ENCODE peak calls at places on chromosomes 13 and 19, in five cellular contexts. E is SK-N-SH, W is HepG2, K is upper lobe of left lung, P is SK-N-MC. T is an unnamed sample. For H3K36me3, the result is how much of the 10 kb centered on the place peaks cover.

GRCh38 chr19:29550896-29551295 is 25.1 kb downstream of the VSTM2B start:
- DNase-seq in E (no peak), W (no peak), K (no peak), P (no peak), T (no peak)

GRCh38 chr19:33631628-33631995 is 9.9 kb downstream of the CHST8 start:
- DNase-seq in E (no peak), W (no peak), K (no peak), P (no peak), T (no peak)

GRCh38 chr19:3658004-3658822 is 31.6 kb upstream of the CACTIN start:
- DNase-seq in E (no peak), W (no peak), K (no peak), P (no peak), T (no peak)

GRCh38 chr13:25186187-25186586 is 14.1 kb upstream of the AMER2 start:
- DNase-seq in E (no peak), W (no peak), K (no peak), P (no peak), T (no peak)

GRCh38 chr13:29210676-29211075 is 384.8 kb downstream of the SLC7A1 start:
- DNase-seq in E (no peak), W (no peak), K (no peak), P (no peak), T (no peak)

GRCh38 chr13:44734204-44734707 is 158.1 kb upstream of the TSC22D1 start:
- DNase-seq in E (peak), W (no peak), K (peak), P (peak), T (no peak)

GRCh38 chr19:58040751-58041525 is 7.1 kb downstream of the ZSCAN1 start:
- DNase-seq in E (no peak), W (no peak), K (peak), P (no peak), T (no peak)

GRCh38 chr13:77595166-77595810 is 59.8 kb downstream of the SCEL start:
- DNase-seq in E (no peak), W (no peak), K (no peak), P (no peak), T (no peak)

GRCh38 chr13:20714563-20715339 is 11.3 kb downstream of the IL17D start:
- DNase-seq in E (no peak), W (no peak), K (peak), P (no peak), T (no peak)

GRCh38 chr19:43735013-43735412 is 19.1 kb downstream of the IRGC start:
- DNase-seq in E (no peak), W (no peak), K (no peak), P (no peak), T (no peak)

GRCh38 chr13:51453308-51453958 is 597 bp upstream of the INTS6 start:
- DNase-seq in E (peak), W (peak), K (peak), P (no peak), T (peak)

GRCh38 chr13:74289130-74289529 is 154.9 kb upstream of the KLF12 start:
- DNase-seq in E (no peak), W (no peak), K (no peak), P (no peak), T (no peak)

GRCh38 chr19:29795461-29795860 is 16.3 kb upstream of the CCNE1 start:
- DNase-seq in E (no peak), W (no peak), K (no peak), P (no peak), T (no peak)

GRCh38 chr19:17441241-17442135 is 7.0 kb downstream of the TMEM221 start:
- DNase-seq in E (peak), W (peak), K (no peak), P (no peak), T (peak)

GRCh38 chr19:30078381-30078910 is 136.4 kb downstream of the URI1 start:
- DNase-seq in E (no peak), W (no peak), K (no peak), P (no peak), T (no peak)

GRCh38 chr13:110405597-110406450 is 98.7 kb downstream of the COL4A2 start:
- DNase-seq in E (no peak), W (no peak), K (no peak), P (no peak), T (no peak)

GRCh38 chr19:43488179-43488578 is 16.4 kb downstream of the PHLDB3 start:
- DNase-seq in E (no peak), W (no peak), K (no peak), P (no peak), T (no peak)

GRCh38 chr19:57099199-57099661 is 20.6 kb upstream of the USP29 start:
- DNase-seq in E (peak), W (peak), K (peak), P (no peak), T (peak)

GRCh38 chr19:55619264-55619663 is 5.1 kb downstream of the ZNF784 start:
- DNase-seq in E (no peak), W (no peak), K (no peak), P (no peak), T (no peak)

GRCh38 chr19:28966737-28967401 is 246.1 kb downstream of the UQCRFS1 start:
- DNase-seq in E (no peak), W (no peak), K (no peak), P (no peak), T (no peak)

GRCh38 chr19:19860756-19861390 is 4.8 kb upstream of the ZNF253 start:
- DNase-seq in E (peak), W (no peak), K (peak), P (no peak), T (peak)

GRCh38 chr13:42218576-42218975 is 53.4 kb upstream of the AKAP11 start:
- DNase-seq in E (no peak), W (no peak), K (no peak), P (no peak), T (no peak)

GRCh38 chr13:100497394-100497793 is 91.2 kb downstream of the GGACT start:
- DNase-seq in E (no peak), W (no peak), K (no peak), P (no peak), T (no peak)

GRCh38 chr19:31164666-31165265 is 184.5 kb downstream of the TSHZ3 start:
- DNase-seq in E (no peak), W (no peak), K (peak), P (no peak), T (no peak)

GRCh38 chr19:18675779-18676178 is 7.7 kb upstream of the CRTC1 start:
- DNase-seq in E (no peak), W (no peak), K (no peak), P (no peak), T (peak)

GRCh38 chr19:56086671-56087430 is 34.2 kb downstream of the ZNF787 start:
- DNase-seq in E (no peak), W (no peak), K (peak), P (no peak), T (peak)

GRCh38 chr19:31693131-31693700 is 344.0 kb upstream of the TSHZ3 start:
- DNase-seq in E (no peak), W (no peak), K (no peak), P (no peak), T (peak)

GRCh38 chr13:36778083-36778671 is 40.8 kb upstream of the RFXAP start:
- DNase-seq in E (no peak), W (peak), K (no peak), P (no peak), T (peak)

DNA sequence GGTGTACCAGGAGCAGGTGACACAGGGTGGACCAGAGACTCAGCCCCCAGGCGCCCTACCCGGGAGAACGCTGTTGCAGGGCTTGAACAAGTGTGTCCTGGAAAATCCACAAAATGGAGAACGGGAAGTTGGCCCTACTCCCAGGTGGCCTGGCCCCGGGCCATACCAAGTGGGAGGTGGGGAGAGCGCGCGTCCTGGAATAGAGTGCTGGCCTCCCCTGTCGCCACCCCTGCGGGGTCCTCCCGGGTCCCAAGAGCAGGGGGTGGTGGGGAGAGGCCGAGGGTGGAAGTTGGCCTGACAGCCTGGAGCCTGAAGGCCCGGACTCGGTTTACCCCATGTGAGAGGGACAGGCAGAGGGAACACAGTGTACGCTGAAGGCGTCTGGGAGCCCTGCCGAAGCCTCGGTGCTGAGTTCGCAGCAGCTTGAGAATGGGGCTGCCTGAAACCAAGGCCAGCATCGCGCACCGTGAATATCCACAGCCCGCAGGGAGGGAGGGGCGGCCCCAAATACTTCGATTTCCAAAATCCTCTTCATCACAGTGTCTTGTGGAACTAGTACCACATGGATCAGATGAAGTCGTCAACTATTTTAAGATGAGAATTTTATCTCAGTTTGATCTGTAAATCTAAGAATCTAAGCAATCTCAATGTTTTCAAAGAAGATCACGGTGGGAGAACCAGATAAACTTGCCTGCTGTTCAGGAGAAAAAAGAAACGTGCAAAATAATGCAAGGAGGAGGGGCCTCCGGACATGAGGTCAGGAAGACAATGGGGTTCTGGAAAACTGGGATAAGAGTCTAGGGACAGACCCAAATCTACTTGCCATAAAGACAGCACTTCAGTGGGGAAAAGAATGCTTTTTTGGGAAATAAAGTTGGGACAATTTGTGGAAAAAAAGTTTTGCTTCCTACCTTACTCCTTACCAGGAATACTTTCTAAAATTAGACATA is 10.4 kb upstream of the KLF16 start:
- DNase-seq in E (peak), W (no peak), K (peak), P (no peak), T (no peak)
- TF ChIP-seq POLR2AphosphoS5 in E (no peak), W (no peak), K (peak), P (no peak), T (no peak)

GRCh38 chr19:9566729-9567128 is 17.6 kb downstream of the ZNF121 start:
- DNase-seq in E (no peak), W (no peak), K (no peak), P (no peak), T (peak)
- H3K36me3 ChIP-seq in E (half or more), W (under half), K (half or more), P (half or more), T (half or more)

GRCh38 chr19:2276429-2276989 is 5.5 kb downstream of the PEAK3 start:
- DNase-seq in E (peak), W (no peak), K (no peak), P (no peak), T (no peak)

GRCh38 chr19:2274185-2274711 is 7.7 kb downstream of the PEAK3 start:
- DNase-seq in E (no peak), W (no peak), K (no peak), P (no peak), T (no peak)

GRCh38 chr19:2277138-2277537 is 4.8 kb downstream of the PEAK3 start:
- DNase-seq in E (no peak), W (no peak), K (no peak), P (no peak), T (no peak)

GRCh38 chr19:2274937-2275535 is 6.9 kb downstream of the PEAK3 start:
- DNase-seq in E (peak), W (peak), K (peak), P (no peak), T (peak)

GRCh38 chr19:2275588-2276428 is 6.2 kb downstream of the PEAK3 start:
- DNase-seq in E (peak), W (no peak), K (peak), P (no peak), T (peak)
- TF ChIP-seq POLR2AphosphoS5 in E (no peak), W (no peak), K (no peak), P (no peak), T (no peak)

DNA sequence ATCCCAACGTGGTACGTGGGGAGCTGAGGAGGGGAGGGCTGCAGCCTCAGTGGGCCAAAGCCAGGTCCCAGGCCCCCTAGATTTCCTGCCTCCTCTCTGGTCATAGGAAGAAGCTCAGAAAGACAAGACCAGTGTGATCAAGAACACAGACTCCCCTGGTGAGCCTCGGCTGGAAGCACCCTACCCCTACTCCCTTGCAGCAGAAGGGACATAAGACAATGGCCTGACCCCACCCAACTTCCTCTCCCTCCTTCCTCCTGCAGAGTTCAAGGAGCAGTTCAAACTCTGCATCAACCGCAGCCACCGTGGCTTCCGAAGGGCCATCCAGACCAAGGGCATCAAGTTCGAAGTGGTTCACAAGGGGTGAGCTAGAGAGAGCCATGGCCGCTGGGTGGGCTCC is 11.5 kb downstream of the PODNL1 start:
- DNase-seq in E (no peak), W (no peak), K (no peak), P (no peak), T (no peak)
- H3K36me3 ChIP-seq in E (under half), W (under half), K (under half), P (under half), T (under half)

GRCh38 chr19:46442808-46443450 is 14.2 kb upstream of the PNMA8C start:
- DNase-seq in E (no peak), W (no peak), K (no peak), P (no peak), T (no peak)
- TF ChIP-seq POLR2AphosphoS5 in E (no peak), W (no peak), K (no peak), P (no peak), T (no peak)

T was measured in GM23338.